ENCODE peak calls at places on chromosomes 7 and 10, in nine cellular contexts. One of them, this sample, is unnamed. For H3K4me1 and H3K36me3, the result is how much of the 10 kb centered on the place peaks cover.

GRCh38 chr10:120841522-120842189 is 9.5 kb upstream of the WDR11 start:
- DNase-seq in Peyer's patch: no peak
- DNase-seq in mesendoderm: no peak
- DNase-seq in fibroblast of lung: peak
- DNase-seq in tibial artery: no peak
- DNase-seq in MM.1S: no peak
- DNase-seq in K562: no peak
- DNase-seq in suprapubic skin: no peak
- DNase-seq in Panc1: peak
- DNase-seq in this sample: no peak

GRCh38 chr7:122770943-122771342 is 68.2 kb upstream of the RNF148 start:
- DNase-seq in Peyer's patch: no peak
- DNase-seq in suprapubic skin: no peak
- DNase-seq in K562: no peak
- DNase-seq in tibial artery: no peak
- DNase-seq in fibroblast of lung: no peak
- DNase-seq in mesendoderm: no peak
- DNase-seq in Panc1: no peak
- DNase-seq in MM.1S: no peak
- DNase-seq in this sample: no peak

GRCh38 chr10:52318822-52319464 is 4.9 kb downstream of the DKK1 start:
- DNase-seq in mesendoderm: no peak
- DNase-seq in suprapubic skin: no peak
- DNase-seq in Peyer's patch: no peak
- DNase-seq in Panc1: peak
- DNase-seq in tibial artery: no peak
- DNase-seq in fibroblast of lung: peak
- DNase-seq in K562: no peak
- DNase-seq in MM.1S: no peak
- DNase-seq in this sample: no peak

GRCh38 chr7:41911792-41912191 is 208.9 kb upstream of the INHBA start:
- DNase-seq in Panc1: no peak
- DNase-seq in suprapubic skin: no peak
- DNase-seq in fibroblast of lung: peak
- DNase-seq in Peyer's patch: no peak
- DNase-seq in K562: no peak
- DNase-seq in MM.1S: no peak
- DNase-seq in tibial artery: no peak
- DNase-seq in mesendoderm: no peak
- DNase-seq in this sample: no peak

GRCh38 chr10:60536529-60537114 is 146.9 kb upstream of the ANK3 start:
- DNase-seq in fibroblast of lung: peak
- DNase-seq in Peyer's patch: no peak
- DNase-seq in MM.1S: no peak
- DNase-seq in suprapubic skin: no peak
- DNase-seq in Panc1: peak
- DNase-seq in mesendoderm: no peak
- DNase-seq in tibial artery: no peak
- DNase-seq in K562: no peak
- DNase-seq in this sample: no peak

GRCh38 chr7:5296627-5297226 is 14.0 kb downstream of the SLC29A4 start:
- DNase-seq in suprapubic skin: no peak
- DNase-seq in Peyer's patch: no peak
- DNase-seq in fibroblast of lung: no peak
- DNase-seq in tibial artery: no peak
- DNase-seq in mesendoderm: peak
- DNase-seq in K562: peak
- DNase-seq in Panc1: no peak
- DNase-seq in MM.1S: no peak
- DNase-seq in this sample: no peak

GRCh38 chr7:28389504-28390385 is 22.6 kb upstream of the CREB5 start:
- DNase-seq in mesendoderm: peak
- DNase-seq in tibial artery: no peak
- DNase-seq in Panc1: no peak
- DNase-seq in Peyer's patch: no peak
- DNase-seq in suprapubic skin: no peak
- DNase-seq in K562: peak
- DNase-seq in MM.1S: peak
- DNase-seq in fibroblast of lung: peak
- DNase-seq in this sample: no peak

GRCh38 chr10:29780096-29780495 is 145.3 kb upstream of the SVIL start:
- DNase-seq in Panc1: no peak
- DNase-seq in Peyer's patch: no peak
- DNase-seq in MM.1S: no peak
- DNase-seq in suprapubic skin: no peak
- DNase-seq in mesendoderm: no peak
- DNase-seq in tibial artery: no peak
- DNase-seq in fibroblast of lung: no peak
- DNase-seq in K562: no peak
- DNase-seq in this sample: no peak

GRCh38 chr10:26341701-26342100 is 96.4 kb upstream of the APBB1IP start:
- DNase-seq in mesendoderm: no peak
- DNase-seq in Panc1: no peak
- DNase-seq in MM.1S: no peak
- DNase-seq in fibroblast of lung: no peak
- DNase-seq in K562: no peak
- DNase-seq in Peyer's patch: no peak
- DNase-seq in tibial artery: no peak
- DNase-seq in suprapubic skin: no peak
- DNase-seq in this sample: no peak

GRCh38 chr7:96772295-96772694 is 62.6 kb upstream of the SEM1 start:
- DNase-seq in MM.1S: no peak
- DNase-seq in Panc1: no peak
- DNase-seq in mesendoderm: no peak
- DNase-seq in K562: no peak
- DNase-seq in suprapubic skin: no peak
- DNase-seq in fibroblast of lung: no peak
- DNase-seq in Peyer's patch: no peak
- DNase-seq in tibial artery: no peak
- DNase-seq in this sample: no peak

GRCh38 chr7:101519324-101520017 is 109.6 kb downstream of the MYL10 start:
- DNase-seq in MM.1S: no peak
- DNase-seq in mesendoderm: no peak
- DNase-seq in Panc1: no peak
- DNase-seq in suprapubic skin: no peak
- DNase-seq in fibroblast of lung: peak
- DNase-seq in K562: no peak
- DNase-seq in tibial artery: no peak
- DNase-seq in Peyer's patch: no peak
- DNase-seq in this sample: no peak

GRCh38 chr10:100969175-100970075 is at the start of gene SEMA4G:
- DNase-seq in suprapubic skin: no peak
- DNase-seq in tibial artery: no peak
- DNase-seq in MM.1S: peak
- DNase-seq in Peyer's patch: peak
- DNase-seq in Panc1: peak
- DNase-seq in K562: peak
- DNase-seq in fibroblast of lung: peak
- DNase-seq in mesendoderm: peak
- DNase-seq in this sample: peak

GRCh38 chr10:118307768-118308347 is 34.3 kb downstream of the FAM204A start:
- DNase-seq in fibroblast of lung: no peak
- DNase-seq in K562: no peak
- DNase-seq in Peyer's patch: no peak
- DNase-seq in Panc1: no peak
- DNase-seq in tibial artery: no peak
- DNase-seq in mesendoderm: no peak
- DNase-seq in suprapubic skin: no peak
- DNase-seq in MM.1S: no peak
- DNase-seq in this sample: no peak

GRCh38 chr10:6924166-6924565 is 344.1 kb upstream of the PRKCQ start:
- DNase-seq in fibroblast of lung: peak
- DNase-seq in mesendoderm: no peak
- DNase-seq in Panc1: no peak
- DNase-seq in MM.1S: no peak
- DNase-seq in suprapubic skin: no peak
- DNase-seq in Peyer's patch: no peak
- DNase-seq in K562: no peak
- DNase-seq in tibial artery: no peak
- DNase-seq in this sample: no peak

GRCh38 chr7:24290004-24290641 is 6.1 kb downstream of the NPY start:
- DNase-seq in mesendoderm: peak
- DNase-seq in Panc1: peak
- DNase-seq in fibroblast of lung: peak
- DNase-seq in suprapubic skin: no peak
- DNase-seq in Peyer's patch: no peak
- DNase-seq in MM.1S: peak
- DNase-seq in tibial artery: no peak
- DNase-seq in K562: peak
- DNase-seq in this sample: no peak

GRCh38 chr7:83852136-83852535 is 203.2 kb upstream of the SEMA3E start:
- DNase-seq in tibial artery: no peak
- DNase-seq in K562: no peak
- DNase-seq in Panc1: no peak
- DNase-seq in suprapubic skin: no peak
- DNase-seq in MM.1S: no peak
- DNase-seq in fibroblast of lung: peak
- DNase-seq in Peyer's patch: no peak
- DNase-seq in mesendoderm: peak
- DNase-seq in this sample: no peak

GRCh38 chr7:49776994-49777393 is 3.6 kb downstream of the VWC2 start:
- DNase-seq in mesendoderm: peak
- DNase-seq in tibial artery: no peak
- DNase-seq in Peyer's patch: no peak
- DNase-seq in Panc1: no peak
- DNase-seq in MM.1S: no peak
- DNase-seq in fibroblast of lung: no peak
- DNase-seq in K562: peak
- DNase-seq in suprapubic skin: no peak
- DNase-seq in this sample: no peak

GRCh38 chr7:51015581-51015980 is 232.9 kb upstream of the GRB10 start:
- DNase-seq in Panc1: no peak
- DNase-seq in tibial artery: no peak
- DNase-seq in K562: no peak
- DNase-seq in fibroblast of lung: no peak
- DNase-seq in MM.1S: no peak
- DNase-seq in suprapubic skin: peak
- DNase-seq in Peyer's patch: no peak
- DNase-seq in mesendoderm: no peak
- DNase-seq in this sample: no peak

DNA sequence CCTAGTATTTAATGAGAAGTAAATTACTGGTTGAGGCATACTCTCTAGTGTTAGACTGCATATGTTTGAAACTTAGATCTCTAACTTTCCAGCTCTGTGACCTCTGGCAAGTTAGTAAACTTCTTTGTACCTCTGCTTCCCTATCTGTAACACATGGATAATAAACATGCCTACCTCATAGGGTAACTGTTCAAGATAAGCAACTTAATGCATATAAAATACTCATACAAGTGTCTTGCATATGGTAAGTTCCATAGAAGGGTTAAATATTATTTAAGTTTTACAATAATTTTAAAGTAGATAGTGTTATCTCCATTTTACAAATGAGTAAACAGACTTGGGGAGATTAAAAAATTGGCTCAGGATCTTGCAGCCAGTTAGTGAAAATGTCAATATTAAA is 30.1 kb upstream of the CD36 start:
- DNase-seq in Panc1: no peak
- DNase-seq in Peyer's patch: no peak
- DNase-seq in suprapubic skin: no peak
- DNase-seq in MM.1S: no peak
- DNase-seq in tibial artery: no peak
- DNase-seq in mesendoderm: no peak
- DNase-seq in fibroblast of lung: no peak
- DNase-seq in K562: no peak
- DNase-seq in this sample: no peak
- H3K4me1 ChIP-seq in Panc1: under half
- H3K4me1 ChIP-seq in Peyer's patch: under half
- H3K4me1 ChIP-seq in suprapubic skin: under half
- H3K4me1 ChIP-seq in MM.1S: under half
- H3K4me1 ChIP-seq in tibial artery: under half
- H3K4me1 ChIP-seq in mesendoderm: under half
- H3K4me1 ChIP-seq in fibroblast of lung: under half
- H3K4me1 ChIP-seq in K562: under half
- H3K4me1 ChIP-seq in this sample: under half

GRCh38 chr7:2717905-2718702 is 30.1 kb downstream of the AMZ1 start:
- DNase-seq in mesendoderm: no peak
- DNase-seq in Panc1: no peak
- DNase-seq in MM.1S: no peak
- DNase-seq in fibroblast of lung: no peak
- DNase-seq in suprapubic skin: no peak
- DNase-seq in K562: no peak
- DNase-seq in tibial artery: no peak
- DNase-seq in Peyer's patch: no peak
- DNase-seq in this sample: no peak
- H3K36me3 ChIP-seq in mesendoderm: under half
- H3K36me3 ChIP-seq in Panc1: under half
- H3K36me3 ChIP-seq in MM.1S: under half
- H3K36me3 ChIP-seq in fibroblast of lung: under half
- H3K36me3 ChIP-seq in suprapubic skin: under half
- H3K36me3 ChIP-seq in K562: under half
- H3K36me3 ChIP-seq in tibial artery: under half
- H3K36me3 ChIP-seq in Peyer's patch: under half
- H3K36me3 ChIP-seq in this sample: under half

DNA sequence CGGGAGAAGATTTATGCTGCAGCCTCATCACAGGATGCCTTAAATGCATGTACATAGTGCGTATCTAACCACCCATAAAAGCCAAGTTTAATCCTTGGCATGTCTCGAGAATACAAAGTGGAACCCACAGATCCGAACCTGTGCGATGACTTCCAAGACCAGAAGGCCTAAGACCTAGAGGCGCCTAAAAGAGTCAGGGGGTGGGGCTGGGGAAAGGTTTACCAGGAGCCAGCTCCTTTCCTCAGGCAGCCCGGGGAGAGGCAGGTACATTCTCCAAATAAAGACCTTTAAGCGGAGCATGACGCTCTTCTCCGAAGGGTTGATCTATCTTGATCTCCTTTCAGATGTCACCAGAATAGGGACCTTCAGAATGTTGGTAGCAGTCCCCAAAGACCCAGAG is 9.7 kb downstream of the SP8 start:
- DNase-seq in tibial artery: no peak
- DNase-seq in K562: no peak
- DNase-seq in MM.1S: no peak
- DNase-seq in Panc1: no peak
- DNase-seq in suprapubic skin: no peak
- DNase-seq in mesendoderm: peak
- DNase-seq in fibroblast of lung: no peak
- DNase-seq in Peyer's patch: no peak
- DNase-seq in this sample: no peak
- H3K27ac ChIP-seq in tibial artery: no peak
- H3K27ac ChIP-seq in K562: no peak
- H3K27ac ChIP-seq in MM.1S: no peak
- H3K27ac ChIP-seq in Panc1: no peak
- H3K27ac ChIP-seq in suprapubic skin: no peak
- H3K27ac ChIP-seq in mesendoderm: peak
- H3K27ac ChIP-seq in fibroblast of lung: no peak
- H3K27ac ChIP-seq in Peyer's patch: no peak
- H3K27ac ChIP-seq in this sample: no peak

DNA sequence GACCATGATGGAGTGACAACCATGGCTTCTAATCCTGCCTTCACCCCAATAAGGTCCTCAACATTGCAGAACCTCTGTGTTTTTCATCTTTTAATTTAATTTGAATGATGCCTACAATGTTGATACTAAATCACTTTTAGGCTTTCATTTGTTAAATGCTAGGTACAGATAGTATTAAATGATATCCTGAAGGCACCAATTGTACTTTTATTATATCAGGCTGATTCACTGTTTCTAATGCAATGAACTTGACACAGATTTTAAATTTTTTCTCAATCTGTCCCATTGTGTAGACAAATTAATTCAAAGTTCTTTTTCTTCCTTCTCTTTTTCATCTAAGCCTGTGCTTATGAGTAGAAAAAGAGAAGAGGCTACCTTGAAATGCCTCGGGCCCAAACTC is 5.2 kb downstream of the EPDR1 start:
- DNase-seq in K562: no peak
- DNase-seq in suprapubic skin: no peak
- DNase-seq in fibroblast of lung: no peak
- DNase-seq in MM.1S: no peak
- DNase-seq in mesendoderm: no peak
- DNase-seq in tibial artery: no peak
- DNase-seq in Panc1: no peak
- DNase-seq in Peyer's patch: no peak
- DNase-seq in this sample: no peak
- H3K4me1 ChIP-seq in K562: under half
- H3K4me1 ChIP-seq in suprapubic skin: under half
- H3K4me1 ChIP-seq in fibroblast of lung: under half
- H3K4me1 ChIP-seq in MM.1S: under half
- H3K4me1 ChIP-seq in mesendoderm: under half
- H3K4me1 ChIP-seq in tibial artery: under half
- H3K4me1 ChIP-seq in Panc1: under half
- H3K4me1 ChIP-seq in Peyer's patch: under half
- H3K4me1 ChIP-seq in this sample: under half

This sample was measured in aorta.